ENCODE peak calls at places on chromosomes 5 and 9, in four cellular contexts. F is type B pancreatic cell, Y is choroid plexus epithelial cell, K is cardiac fibroblast. Q is an unnamed sample.

GRCh38 chr5:71925608-71926091 is 181.6 kb upstream of the MAP1B start:
- DNase-seq in F (no peak), Y (peak), K (peak), Q (no peak)

GRCh38 chr5:119323630-119324000 is 32.2 kb upstream of the TNFAIP8 start:
- DNase-seq in F (no peak), Y (peak), K (peak), Q (no peak)

GRCh38 chr9:27377811-27378345 is 80.9 kb upstream of the EQTN start:
- DNase-seq in F (no peak), Y (no peak), K (no peak), Q (no peak)

GRCh38 chr5:7321724-7322123 is 74.2 kb upstream of the ADCY2 start:
- DNase-seq in F (no peak), Y (no peak), K (peak), Q (no peak)

GRCh38 chr9:26947736-26948135 is 694 bp upstream of the PLAA start:
- DNase-seq in F (no peak), Y (no peak), K (no peak), Q (no peak)

GRCh38 chr5:166952055-166952454 is 1339.4 kb upstream of the WWC1 start:
- DNase-seq in F (no peak), Y (no peak), K (no peak), Q (no peak)

GRCh38 chr5:113213551-113213971 is 221.2 kb downstream of the TSSK1B start:
- DNase-seq in F (no peak), Y (no peak), K (no peak), Q (peak)

GRCh38 chr5:123122273-123122672 is 33.2 kb downstream of the PRDM6 start:
- DNase-seq in F (no peak), Y (no peak), K (no peak), Q (no peak)

GRCh38 chr9:106846847-106847246 is 16.1 kb upstream of the ZNF462 start:
- DNase-seq in F (no peak), Y (peak), K (peak), Q (no peak)

GRCh38 chr5:72597456-72597948 is 90.3 kb upstream of the ZNF366 start:
- DNase-seq in F (no peak), Y (peak), K (peak), Q (no peak)

GRCh38 chr5:132718544-132719312 is 18.6 kb downstream of the KIF3A start:
- DNase-seq in F (no peak), Y (no peak), K (no peak), Q (no peak)

GRCh38 chr9:134605351-134605968 is 36.1 kb upstream of the COL5A1 start:
- DNase-seq in F (no peak), Y (no peak), K (no peak), Q (no peak)

GRCh38 chr5:152634596-152634995 is 229.5 kb upstream of the NMUR2 start:
- DNase-seq in F (no peak), Y (no peak), K (no peak), Q (no peak)

GRCh38 chr9:23769307-23769935 is 56.6 kb downstream of the ELAVL2 start:
- DNase-seq in F (no peak), Y (peak), K (peak), Q (no peak)

GRCh38 chr5:103973669-103974068 is 411.1 kb upstream of the NUDT12 start:
- DNase-seq in F (no peak), Y (peak), K (no peak), Q (no peak)

GRCh38 chr5:123223906-123224305 is 134.9 kb downstream of the PRDM6 start:
- DNase-seq in F (no peak), Y (peak), K (peak), Q (no peak)

GRCh38 chr5:141747152-141747640 is 65.2 kb upstream of the ARAP3 start:
- DNase-seq in F (no peak), Y (peak), K (peak), Q (no peak)

GRCh38 chr9:120710110-120710981 is 3.9 kb downstream of the MEGF9 start:
- DNase-seq in F (no peak), Y (peak), K (peak), Q (no peak)

GRCh38 chr9:38251036-38251335 is 141.5 kb upstream of the ALDH1B1 start:
- DNase-seq in F (no peak), Y (no peak), K (no peak), Q (peak)

GRCh38 chr5:15004506-15004905 is 132.9 kb upstream of the ANKH start:
- DNase-seq in F (no peak), Y (peak), K (no peak), Q (no peak)

GRCh38 chr5:53407373-53407772 is 73.1 kb upstream of the FST start:
- DNase-seq in F (no peak), Y (peak), K (peak), Q (no peak)

GRCh38 chr9:115350548-115350947 is 232.6 kb upstream of the TNC start:
- DNase-seq in F (no peak), Y (no peak), K (no peak), Q (no peak)

GRCh38 chr9:109910616-109911568 is 130.9 kb downstream of the PALM2AKAP2 start:
- DNase-seq in F (no peak), Y (peak), K (peak), Q (no peak)

GRCh38 chr9:129509508-129509907 is 111.4 kb downstream of the C9orf50 start:
- DNase-seq in F (no peak), Y (peak), K (peak), Q (no peak)

GRCh38 chr9:95100071-95100627 is 217.4 kb downstream of the FANCC start:
- DNase-seq in F (no peak), Y (no peak), K (no peak), Q (no peak)

GRCh38 chr9:96665789-96666188 is 10.7 kb upstream of the PRXL2C start:
- DNase-seq in F (no peak), Y (no peak), K (no peak), Q (no peak)

GRCh38 chr9:127264462-127265040 is at the start of gene GARNL3:
- DNase-seq in F (no peak), Y (peak), K (no peak), Q (no peak)

GRCh38 chr5:81007637-81008027 is 47.5 kb downstream of the RASGRF2 start:
- DNase-seq in F (no peak), Y (no peak), K (no peak), Q (no peak)

GRCh38 chr5:40957048-40957447 is 47.8 kb downstream of the C7 start:
- DNase-seq in F (no peak), Y (no peak), K (no peak), Q (no peak)

GRCh38 chr5:68458416-68458815 is 242.9 kb downstream of the PIK3R1 start:
- DNase-seq in F (no peak), Y (no peak), K (no peak), Q (no peak)

GRCh38 chr5:130055572-130055971 is 151.3 kb downstream of the CHSY3 start:
- DNase-seq in F (no peak), Y (no peak), K (no peak), Q (no peak)

GRCh38 chr5:150780180-150780692 is 1.7 kb downstream of the SMIM3 start:
- DNase-seq in F (no peak), Y (peak), K (peak), Q (no peak)

GRCh38 chr5:150779397-150780179 is 1.0 kb downstream of the SMIM3 start:
- DNase-seq in F (no peak), Y (peak), K (peak), Q (no peak)

GRCh38 chr5:150778103-150778516 is 447 bp upstream of the SMIM3 start:
- DNase-seq in F (no peak), Y (peak), K (peak), Q (no peak)

GRCh38 chr5:150777685-150778084 is 872 bp upstream of the SMIM3 start:
- DNase-seq in F (no peak), Y (no peak), K (peak), Q (no peak)

GRCh38 chr5:150778517-150779396 is at the start of gene SMIM3:
- DNase-seq in F (peak), Y (peak), K (peak), Q (peak)
- TF ChIP-seq CTCF in F (peak), Y (peak), K (peak), Q (peak)

GRCh38 chr9:4299006-4299795 is 667 bp downstream of the GLIS3 start:
- DNase-seq in F (peak), Y (peak), K (peak), Q (no peak)

GRCh38 chr9:4297795-4298254 is 2.0 kb downstream of the GLIS3 start:
- DNase-seq in F (peak), Y (peak), K (peak), Q (peak)

GRCh38 chr9:4296217-4296616 is 3.7 kb downstream of the GLIS3 start:
- DNase-seq in F (no peak), Y (no peak), K (peak), Q (no peak)

GRCh38 chr9:4297151-4297794 is 2.6 kb downstream of the GLIS3 start:
- DNase-seq in F (peak), Y (peak), K (peak), Q (peak)

DNA sequence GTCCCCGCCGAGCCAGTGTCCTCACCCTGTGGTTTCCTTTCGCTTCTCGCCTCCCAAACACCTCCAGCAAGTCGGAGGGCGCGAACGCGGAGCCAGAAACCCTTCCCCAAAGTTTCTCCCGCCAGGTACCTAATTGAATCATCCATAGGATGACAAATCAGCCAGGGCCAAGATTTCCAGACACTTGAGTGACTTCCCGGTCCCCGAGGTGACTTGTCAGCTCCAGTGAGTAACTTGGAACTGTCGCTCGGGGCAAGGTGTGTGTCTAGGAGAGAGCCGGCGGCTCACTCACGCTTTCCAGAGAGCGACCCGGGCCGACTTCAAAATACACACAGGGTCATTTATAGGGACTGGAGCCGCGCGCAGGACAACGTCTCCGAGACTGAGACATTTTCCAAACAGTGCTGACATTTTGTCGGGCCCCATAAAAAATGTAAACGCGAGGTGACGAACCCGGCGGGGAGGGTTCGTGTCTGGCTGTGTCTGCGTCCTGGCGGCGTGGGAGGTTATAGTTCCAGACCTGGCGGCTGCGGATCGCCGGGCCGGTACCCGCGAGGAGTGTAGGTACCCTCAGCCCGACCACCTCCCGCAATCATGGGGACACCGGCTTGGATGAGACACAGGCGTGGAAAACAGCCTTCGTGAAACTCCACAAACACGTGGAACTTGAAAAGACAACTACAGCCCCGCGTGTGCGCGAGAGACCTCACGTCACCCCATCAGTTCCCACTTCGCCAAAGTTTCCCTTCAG is 1.4 kb downstream of the GLIS3 start:
- DNase-seq in F (no peak), Y (peak), K (peak), Q (no peak)
- TF ChIP-seq CTCF in F (peak), Y (peak), K (peak), Q (no peak)

GRCh38 chr5:78221964-78222451 is 72.5 kb downstream of the AP3B1 start:
- DNase-seq in F (no peak), Y (peak), K (peak), Q (no peak)
- TF ChIP-seq CTCF in F (no peak), Y (peak), K (peak), Q (no peak)

GRCh38 chr5:168073311-168073710 is 218.1 kb upstream of the WWC1 start:
- DNase-seq in F (no peak), Y (no peak), K (no peak), Q (no peak)

GRCh38 chr5:168072665-168073064 is 218.8 kb upstream of the WWC1 start:
- DNase-seq in F (no peak), Y (no peak), K (no peak), Q (no peak)

GRCh38 chr5:168073991-168074800 is 217.2 kb upstream of the WWC1 start:
- DNase-seq in F (no peak), Y (peak), K (no peak), Q (no peak)

GRCh38 chr5:168075387-168075786 is 216.1 kb upstream of the WWC1 start:
- DNase-seq in F (no peak), Y (no peak), K (no peak), Q (no peak)

DNA sequence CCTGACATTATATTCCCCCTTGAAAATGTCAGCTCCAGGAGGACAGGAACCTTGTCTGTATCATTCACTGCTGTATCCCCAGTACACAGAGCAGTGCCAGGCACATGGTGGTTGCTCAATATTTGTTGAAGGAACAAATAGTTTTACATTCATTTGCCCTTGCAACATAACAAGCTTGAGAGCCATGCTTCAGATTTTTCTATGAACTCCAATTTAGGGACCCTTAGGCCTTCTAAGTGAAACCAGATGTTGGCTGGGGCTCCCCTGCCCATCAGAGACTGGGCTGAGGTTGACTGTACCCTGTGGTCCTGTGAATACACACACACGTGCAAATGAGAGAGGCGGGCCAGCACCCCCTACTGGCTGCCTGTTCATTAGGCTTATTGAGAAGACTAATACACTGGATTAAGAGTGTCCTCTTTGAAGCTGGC is 214.9 kb upstream of the WWC1 start:
- DNase-seq in F (no peak), Y (peak), K (peak), Q (peak)
- TF ChIP-seq CTCF in F (peak), Y (peak), K (peak), Q (peak)

DNA sequence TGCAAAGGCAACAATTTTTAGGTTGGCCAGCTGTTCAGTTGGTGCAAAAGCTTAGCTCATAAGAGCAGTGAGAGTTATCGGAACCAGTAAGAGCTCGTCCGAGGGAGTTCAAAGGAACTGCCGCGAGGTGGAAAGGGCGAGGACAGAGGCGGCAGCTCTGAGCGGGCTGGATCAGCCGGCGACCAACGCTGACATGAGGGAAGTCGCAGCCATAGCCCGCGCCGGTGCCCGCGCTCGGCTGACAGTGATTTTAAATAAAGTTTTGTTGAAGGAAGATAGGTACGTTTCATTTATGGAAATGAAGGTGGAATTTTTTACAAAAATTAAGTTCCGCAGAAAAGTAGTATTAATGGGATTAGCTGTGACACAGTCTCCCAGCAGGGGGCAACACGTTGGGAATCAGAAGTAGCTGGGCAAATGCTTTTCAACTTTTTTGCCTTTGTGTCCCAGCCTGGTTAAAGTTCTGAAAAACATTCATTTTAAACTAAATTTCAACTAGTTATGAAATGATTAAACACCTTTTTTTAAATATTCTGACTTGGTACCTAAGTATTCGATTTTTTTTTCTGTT is 43.2 kb downstream of the FBXO4 start:
- DNase-seq in F (no peak), Y (no peak), K (no peak), Q (no peak)
- TF ChIP-seq CTCF in F (peak), Y (no peak), K (peak), Q (no peak)

DNA sequence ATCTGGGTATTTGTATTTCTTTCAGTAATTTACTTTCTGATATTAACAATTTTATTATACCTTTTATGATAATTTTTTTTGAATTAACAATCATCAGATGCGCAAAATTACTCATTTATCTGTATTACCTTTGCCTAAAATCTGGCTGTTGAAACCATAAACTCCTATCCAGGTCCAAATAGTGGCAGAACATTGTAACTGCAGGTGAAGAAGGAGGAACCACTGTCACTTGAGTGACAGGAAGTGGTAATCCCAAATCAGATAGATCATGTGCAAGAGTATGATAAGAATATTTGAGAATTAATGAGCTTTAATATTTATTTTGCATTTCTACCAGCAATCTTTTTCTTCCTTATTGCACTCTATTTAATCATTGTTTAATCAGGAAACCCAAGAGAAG is 139.3 kb upstream of the TLE4 start:
- DNase-seq in F (no peak), Y (no peak), K (no peak), Q (no peak)
- TF ChIP-seq CTCF in F (peak), Y (no peak), K (no peak), Q (no peak)